ENCODE peak calls at places on chromosomes 5 and 9, in ten cellular contexts. K is NCI-H1105; Y is NCI-H2081; H is activated effector memory CD4-positive, alpha-beta T cell treated with Interleukin-2 at 50 U/mL for 16 hours; Z is cardiac muscle cell; O is activated T-helper 1 cell treated with anti-CD3 and anti-CD28 coated beads, Interleukin-2, amount 50 U/mL, for 16 hours; P is kidney tubule cell; G is AG20443; T is fibroblast of the conjunctiva; C is left lobe of liver. I is an unnamed sample.

GRCh38 chr5:11912-12311 is 80.1 kb upstream of the PLEKHG4B start:
- DNase-seq in P (no peak), C (no peak), H (no peak), G (no peak), K (no peak), Z (peak; percentile 23), T (no peak), O (no peak), Y (no peak), I (no peak)

GRCh38 chr9:130237763-130238524 is 27.6 kb upstream of the HMCN2 start:
- DNase-seq in K (no peak), H (no peak), G (no peak), O (no peak), T (no peak), P (peak; percentile 7), Z (peak; percentile 45), Y (no peak), C (no peak), I (peak; percentile 97)

GRCh38 chr5:135009736-135010501 is 24.1 kb downstream of the PITX1 start:
- DNase-seq in P (no peak), H (no peak), Z (no peak), K (no peak), O (no peak), C (no peak), T (no peak), G (no peak), Y (no peak), I (no peak)

GRCh38 chr5:96785271-96785670 is 22.5 kb downstream of the ERAP1 start:
- DNase-seq in C (no peak), K (no peak), P (no peak), H (no peak), G (no peak), T (no peak), Y (no peak), O (no peak), Z (no peak), I (no peak)

GRCh38 chr5:72226950-72227349 is 93.1 kb downstream of the MRPS27 start:
- DNase-seq in T (no peak), H (no peak), G (no peak), Y (no peak), C (no peak), O (no peak), Z (peak; percentile 64), K (no peak), P (no peak), I (no peak)

GRCh38 chr5:61357745-61358144 is 25.7 kb downstream of the ZSWIM6 start:
- DNase-seq in O (no peak), H (no peak), G (no peak), T (no peak), Z (no peak), P (peak; percentile 36), Y (peak; percentile 16), K (no peak), C (no peak), I (no peak)

GRCh38 chr5:100827481-100827889 is 75.6 kb downstream of the ST8SIA4 start:
- DNase-seq in G (no peak), C (no peak), T (no peak), Y (peak; percentile 44), H (no peak), K (no peak), P (peak; percentile 71), O (no peak), Z (no peak), I (no peak)

GRCh38 chr5:151740336-151740942 is 18.0 kb downstream of the ATOX1 start:
- DNase-seq in Y (peak; percentile 4), H (peak; percentile 16), Z (peak; percentile 74), C (no peak), T (peak; percentile 91), K (peak; percentile 9), G (peak; percentile 83), O (no peak), P (peak; percentile 83), I (peak; percentile 1)

GRCh38 chr5:132884548-132884947 is 11.1 kb downstream of the LEAP2 start:
- DNase-seq in P (no peak), O (no peak), G (no peak), K (no peak), H (no peak), C (no peak), Z (no peak), Y (no peak), T (no peak), I (no peak)

GRCh38 chr5:5634817-5635216 is 212.3 kb downstream of the ICE1 start:
- DNase-seq in C (no peak), Z (no peak), Y (no peak), P (no peak), O (no peak), T (no peak), G (no peak), H (no peak), K (no peak), I (no peak)

GRCh38 chr9:16924311-16924915 is 53.9 kb upstream of the BNC2 start:
- DNase-seq in P (no peak), H (no peak), Y (no peak), Z (no peak), C (no peak), T (no peak), O (no peak), G (no peak), K (no peak), I (no peak)

GRCh38 chr5:56088967-56089829 is 94.4 kb upstream of the IL6ST start:
- DNase-seq in H (no peak), O (no peak), K (no peak), Z (no peak), T (no peak), P (peak; percentile 78), C (no peak), G (peak; percentile 62), Y (no peak), I (no peak)

GRCh38 chr5:78293856-78294249 is 645 bp downstream of the AP3B1 start:
- DNase-seq in K (no peak), T (no peak), P (peak; percentile 6), H (no peak), Y (no peak), Z (no peak), G (no peak), O (no peak), C (no peak), I (no peak)

GRCh38 chr5:80988419-80988925 is 28.3 kb downstream of the RASGRF2 start:
- DNase-seq in K (no peak), O (no peak), Y (no peak), T (no peak), G (no peak), P (no peak), C (no peak), Z (no peak), H (no peak), I (no peak)

GRCh38 chr9:134644715-134645606 is 3.4 kb downstream of the COL5A1 start:
- DNase-seq in T (peak; percentile 99), P (no peak), Z (no peak), O (no peak), C (no peak), Y (no peak), H (no peak), G (peak; percentile 89), K (no peak), I (peak; percentile 70)

GRCh38 chr5:172749881-172750608 is 20.9 kb downstream of the DUSP1 start:
- DNase-seq in O (no peak), G (peak; percentile 29), P (no peak), T (no peak), C (no peak), Y (no peak), H (no peak), K (no peak), Z (no peak), I (no peak)

GRCh38 chr5:41869150-41869738 is 981 bp downstream of the OXCT1 start:
- DNase-seq in P (peak; percentile 63), G (peak; percentile 88), O (no peak), Z (no peak), T (no peak), Y (peak; percentile 54), K (no peak), C (peak; percentile 54), H (peak; percentile 18), I (peak; percentile 31)

GRCh38 chr5:98414938-98415337 is 358.5 kb upstream of the RGMB start:
- DNase-seq in G (peak; percentile 60), Z (no peak), C (no peak), O (no peak), T (peak; percentile 77), P (peak; percentile 97), K (no peak), H (no peak), Y (no peak), I (no peak)

I was measured in DMS79 treated with DMSO at 0.1 percent for 48 hours.